ENCODE peak calls at places on chromosome 6, in five cellular contexts. Z is CD8-positive, alpha-beta memory T cell; A is activated gamma-delta T cell; Q is GDM1; S is frontal cortex. L is an unnamed sample.

GRCh38 chr6:152099816-152100618 is 292.5 kb downstream of the ESR1 start:
- DNase-seq in Z (no peak), A (no peak), Q (no peak), S (no peak), L (peak)

GRCh38 chr6:73798592-73798991 is 102.6 kb downstream of the CD109 start:
- DNase-seq in Z (no peak), A (no peak), Q (no peak), S (peak), L (peak)

GRCh38 chr6:89379281-89379680 is 26.8 kb upstream of the UBE2J1 start:
- DNase-seq in Z (no peak), A (no peak), Q (no peak), S (no peak), L (no peak)

GRCh38 chr6:36244641-36245280 is 25.1 kb upstream of the PNPLA1 start:
- DNase-seq in Z (no peak), A (no peak), Q (no peak), S (no peak), L (no peak)

GRCh38 chr6:169830876-169831275 is 79.5 kb downstream of the ERMARD start:
- DNase-seq in Z (no peak), A (no peak), Q (no peak), S (no peak), L (no peak)

GRCh38 chr6:134750669-134751068 is 199.2 kb downstream of the ALDH8A1 start:
- DNase-seq in Z (no peak), A (no peak), Q (no peak), S (no peak), L (no peak)

GRCh38 chr6:87791982-87792381 is 89.9 kb upstream of the AKIRIN2 start:
- DNase-seq in Z (no peak), A (no peak), Q (no peak), S (no peak), L (no peak)

GRCh38 chr6:21953831-21954801 is 342.7 kb downstream of the PRL start:
- DNase-seq in Z (no peak), A (no peak), Q (peak), S (no peak), L (no peak)

GRCh38 chr6:33547499-33547898 is 32.6 kb downstream of the BAK1 start:
- DNase-seq in Z (no peak), A (no peak), Q (no peak), S (no peak), L (no peak)

GRCh38 chr6:168737481-168737880 is 296.5 kb downstream of the SMOC2 start:
- DNase-seq in Z (no peak), A (no peak), Q (no peak), S (no peak), L (no peak)

GRCh38 chr6:28922004-28922840 is 1.6 kb downstream of the TRIM27 start:
- DNase-seq in Z (no peak), A (no peak), Q (no peak), S (no peak), L (peak)

GRCh38 chr6:144052488-144052887 is 42.9 kb downstream of the SF3B5 start:
- DNase-seq in Z (no peak), A (no peak), Q (no peak), S (no peak), L (no peak)

GRCh38 chr6:142870787-142871371 is 74.1 kb downstream of the HIVEP2 start:
- DNase-seq in Z (no peak), A (no peak), Q (no peak), S (no peak), L (no peak)

GRCh38 chr6:10685092-10685769 is 9.2 kb downstream of the C6orf52 start:
- DNase-seq in Z (no peak), A (no peak), Q (no peak), S (no peak), L (no peak)

GRCh38 chr6:63573899-63574553 is 1.7 kb downstream of the LOC128125822 start:
- DNase-seq in Z (peak), A (no peak), Q (peak), S (no peak), L (peak)

GRCh38 chr6:145749632-145750031 is 14.3 kb upstream of the EPM2A start:
- DNase-seq in Z (no peak), A (no peak), Q (no peak), S (no peak), L (peak)

GRCh38 chr6:56984884-56985283 is 30.0 kb downstream of the BEND6 start:
- DNase-seq in Z (no peak), A (no peak), Q (no peak), S (no peak), L (no peak)

GRCh38 chr6:12182676-12183075 is 107.5 kb upstream of the EDN1 start:
- DNase-seq in Z (no peak), A (no peak), Q (no peak), S (no peak), L (peak)

L was measured in PC-9.